ENCODE peak calls at places on chromosomes 2 and 18, in ten cellular contexts. W is cardiac fibroblast, E is GM12864, F is left lung, U is foreskin fibroblast, D is fibroblast of mammary gland, K is AG04450, J is pancreas, L is spleen, M is prostate gland. B is an unnamed sample.

GRCh38 chr2:69222984-69223658 is 163.9 kb downstream of the GFPT1 start:
- DNase-seq in W (peak), E (no peak), F (no peak), U (peak), D (peak), K (no peak), J (peak), L (no peak), M (no peak), B (no peak)

GRCh38 chr2:12918138-12918840 is 201.6 kb downstream of the TRIB2 start:
- DNase-seq in W (peak), E (no peak), F (no peak), U (no peak), D (peak), K (no peak), J (no peak), L (no peak), M (no peak), B (no peak)

GRCh38 chr18:40159141-40160017 is 1795.7 kb upstream of the PIK3C3 start:
- DNase-seq in W (peak), E (no peak), F (no peak), U (peak), D (peak), K (no peak), J (no peak), L (no peak), M (no peak), B (peak)

GRCh38 chr2:26767129-26767528 is 3.0 kb downstream of the SLC35F6 start:
- DNase-seq in W (no peak), E (no peak), F (no peak), U (no peak), D (no peak), K (no peak), J (no peak), L (no peak), M (no peak), B (no peak)

GRCh38 chr2:70789304-70790078 is 952 bp downstream of the FIGLA start:
- DNase-seq in W (peak), E (no peak), F (peak), U (peak), D (peak), K (no peak), J (peak), L (peak), M (peak), B (peak)

GRCh38 chr2:146837857-146838256 is 1007.0 kb upstream of the ACVR2A start:
- DNase-seq in W (no peak), E (no peak), F (no peak), U (no peak), D (peak), K (no peak), J (no peak), L (no peak), M (no peak), B (no peak)

GRCh38 chr18:24632158-24632988 is 171.9 kb downstream of the HRH4 start:
- DNase-seq in W (no peak), E (no peak), F (no peak), U (no peak), D (no peak), K (no peak), J (no peak), L (no peak), M (no peak), B (no peak)

GRCh38 chr2:69113627-69114026 is 100.6 kb downstream of the ANTXR1 start:
- DNase-seq in W (peak), E (no peak), F (no peak), U (peak), D (no peak), K (no peak), J (no peak), L (no peak), M (no peak), B (no peak)

GRCh38 chr2:15832849-15833680 is 107.3 kb upstream of the MYCN start:
- DNase-seq in W (no peak), E (no peak), F (no peak), U (no peak), D (no peak), K (no peak), J (no peak), L (no peak), M (no peak), B (no peak)

GRCh38 chr2:64777841-64778240 is 124.1 kb upstream of the SERTAD2 start:
- DNase-seq in W (no peak), E (no peak), F (no peak), U (no peak), D (no peak), K (no peak), J (no peak), L (no peak), M (no peak), B (no peak)

GRCh38 chr2:201218780-201219179 is 35.8 kb downstream of the CASP10 start:
- DNase-seq in W (peak), E (no peak), F (no peak), U (no peak), D (peak), K (no peak), J (no peak), L (no peak), M (no peak), B (no peak)

GRCh38 chr18:2981212-2981728 is 31.7 kb downstream of the LPIN2 start:
- DNase-seq in W (peak), E (no peak), F (no peak), U (peak), D (peak), K (peak), J (no peak), L (no peak), M (no peak), B (peak)

GRCh38 chr2:41948397-41948763 is 99.4 kb upstream of the PKDCC start:
- DNase-seq in W (no peak), E (no peak), F (no peak), U (no peak), D (no peak), K (no peak), J (no peak), L (no peak), M (no peak), B (no peak)

GRCh38 chr18:61742555-61743429 is 150.0 kb downstream of the RNF152 start:
- DNase-seq in W (peak), E (no peak), F (no peak), U (no peak), D (peak), K (no peak), J (no peak), L (no peak), M (no peak), B (no peak)

GRCh38 chr2:121088251-121089004 is 196.6 kb downstream of the TFCP2L1 start:
- DNase-seq in W (peak), E (no peak), F (no peak), U (no peak), D (peak), K (no peak), J (no peak), L (no peak), M (no peak), B (no peak)

GRCh38 chr2:47891369-47892337 is 14.6 kb downstream of the FBXO11 start:
- DNase-seq in W (peak), E (no peak), F (no peak), U (no peak), D (peak), K (peak), J (no peak), L (no peak), M (no peak), B (no peak)

GRCh38 chr2:154446324-154446723 is 252.2 kb upstream of the KCNJ3 start:
- DNase-seq in W (no peak), E (no peak), F (no peak), U (no peak), D (no peak), K (no peak), J (no peak), L (no peak), M (no peak), B (no peak)

GRCh38 chr18:42028232-42028832 is 73.3 kb downstream of the PIK3C3 start:
- DNase-seq in W (peak), E (no peak), F (no peak), U (peak), D (peak), K (no peak), J (no peak), L (no peak), M (no peak), B (peak)

GRCh38 chr2:134189009-134189717 is 64.7 kb upstream of the MGAT5 start:
- DNase-seq in W (peak), E (no peak), F (no peak), U (peak), D (peak), K (peak), J (peak), L (no peak), M (no peak), B (no peak)

GRCh38 chr18:77137851-77138250 is 5.3 kb upstream of the MBP start:
- DNase-seq in W (no peak), E (no peak), F (no peak), U (no peak), D (no peak), K (no peak), J (no peak), L (no peak), M (no peak), B (no peak)

GRCh38 chr2:226190479-226191252 is 609.0 kb downstream of the IRS1 start:
- DNase-seq in W (no peak), E (no peak), F (no peak), U (no peak), D (peak), K (no peak), J (no peak), L (no peak), M (no peak), B (no peak)

GRCh38 chr2:6053711-6054393 is 361.7 kb downstream of the SOX11 start:
- DNase-seq in W (no peak), E (no peak), F (no peak), U (no peak), D (no peak), K (no peak), J (no peak), L (no peak), M (no peak), B (no peak)

GRCh38 chr18:47284691-47285370 is 33.4 kb upstream of the SKOR2 start:
- DNase-seq in W (no peak), E (no peak), F (no peak), U (no peak), D (no peak), K (no peak), J (no peak), L (no peak), M (no peak), B (peak)

GRCh38 chr2:133986076-133986837 is 267.6 kb upstream of the MGAT5 start:
- DNase-seq in W (peak), E (no peak), F (no peak), U (peak), D (peak), K (no peak), J (no peak), L (no peak), M (no peak), B (no peak)

GRCh38 chr2:111706481-111707001 is 177.5 kb downstream of the ANAPC1 start:
- DNase-seq in W (no peak), E (no peak), F (no peak), U (no peak), D (no peak), K (no peak), J (no peak), L (no peak), M (no peak), B (peak)

GRCh38 chr18:34956663-34957062 is 84.5 kb upstream of the MAPRE2 start:
- DNase-seq in W (no peak), E (no peak), F (no peak), U (no peak), D (peak), K (peak), J (no peak), L (no peak), M (no peak), B (no peak)

GRCh38 chr2:173997269-173997668 is 32.1 kb upstream of the SP3 start:
- DNase-seq in W (peak), E (peak), F (peak), U (peak), D (peak), K (no peak), J (no peak), L (peak), M (peak), B (peak)

GRCh38 chr2:57180042-57180567 is 866.5 kb upstream of the VRK2 start:
- DNase-seq in W (peak), E (no peak), F (no peak), U (peak), D (peak), K (no peak), J (no peak), L (no peak), M (no peak), B (no peak)

GRCh38 chr2:139828011-139828410 is 1047.8 kb upstream of the NXPH2 start:
- DNase-seq in W (no peak), E (no peak), F (no peak), U (no peak), D (no peak), K (no peak), J (no peak), L (no peak), M (no peak), B (no peak)

GRCh38 chr2:223945755-223946154 is 620 bp upstream of the WDFY1 start:
- DNase-seq in W (no peak), E (no peak), F (no peak), U (no peak), D (no peak), K (no peak), J (no peak), L (no peak), M (no peak), B (no peak)

GRCh38 chr2:108128226-108128786 is 111.5 kb upstream of the SULT1C3 start:
- DNase-seq in W (no peak), E (no peak), F (no peak), U (no peak), D (no peak), K (no peak), J (no peak), L (no peak), M (no peak), B (no peak)

GRCh38 chr18:46174317-46175039 is 70.3 kb downstream of the HAUS1 start:
- DNase-seq in W (peak), E (no peak), F (peak), U (peak), D (peak), K (no peak), J (peak), L (no peak), M (peak), B (peak)

GRCh38 chr2:102439065-102439695 is 16.2 kb downstream of the IL18RAP start:
- DNase-seq in W (peak), E (no peak), F (no peak), U (peak), D (peak), K (peak), J (no peak), L (no peak), M (no peak), B (no peak)

GRCh38 chr2:55063713-55064323 is 13.6 kb upstream of the RTN4 start:
- DNase-seq in W (no peak), E (no peak), F (no peak), U (no peak), D (no peak), K (no peak), J (no peak), L (no peak), M (no peak), B (peak)

GRCh38 chr2:32946314-32947075 is at the start of gene LTBP1:
- DNase-seq in W (peak), E (no peak), F (peak), U (peak), D (peak), K (no peak), J (peak), L (peak), M (peak), B (peak)

GRCh38 chr2:17747684-17748452 is 5.7 kb downstream of the SMC6 start:
- DNase-seq in W (peak), E (no peak), F (no peak), U (no peak), D (peak), K (no peak), J (no peak), L (no peak), M (no peak), B (no peak)

GRCh38 chr2:75640621-75641121 is 5.9 kb upstream of the MRPL19 start:
- DNase-seq in W (peak), E (no peak), F (peak), U (peak), D (peak), K (peak), J (peak), L (peak), M (peak), B (peak)

GRCh38 chr2:190698895-190699294 is 50.0 kb downstream of the NAB1 start:
- DNase-seq in W (peak), E (no peak), F (no peak), U (no peak), D (no peak), K (no peak), J (no peak), L (no peak), M (no peak), B (no peak)
- TF ChIP-seq CTCF in W (peak), E (no peak), F (no peak), U (peak), D (peak), K (peak), J (no peak), L (no peak), M (no peak), B (no peak)

GRCh38 chr2:197673142-197673541 is 2.2 kb downstream of the RFTN2 start:
- DNase-seq in W (no peak), E (no peak), F (no peak), U (no peak), D (no peak), K (no peak), J (no peak), L (no peak), M (no peak), B (no peak)
- H3K4me3 ChIP-seq in W (no peak), E (no peak), F (peak), U (peak), D (no peak), K (peak), J (no peak), L (no peak), M (no peak), B (no peak)

GRCh38 chr2:72888438-72889202 is 1.4 kb downstream of the SPR start:
- DNase-seq in W (no peak), E (no peak), F (no peak), U (no peak), D (no peak), K (no peak), J (no peak), L (no peak), M (no peak), B (no peak)

GRCh38 chr2:72887836-72888437 is 729 bp downstream of the SPR start:
- DNase-seq in W (peak), E (no peak), F (peak), U (peak), D (peak), K (peak), J (peak), L (peak), M (peak), B (peak)

GRCh38 chr2:72886505-72887031 is 640 bp upstream of the SPR start:
- DNase-seq in W (no peak), E (no peak), F (no peak), U (no peak), D (no peak), K (no peak), J (no peak), L (no peak), M (no peak), B (no peak)

GRCh38 chr2:72889991-72890390 is 2.8 kb downstream of the SPR start:
- DNase-seq in W (no peak), E (no peak), F (no peak), U (no peak), D (no peak), K (no peak), J (no peak), L (no peak), M (no peak), B (no peak)

GRCh38 chr2:72887032-72887835 is at the start of gene SPR:
- DNase-seq in W (peak), E (no peak), F (peak), U (peak), D (peak), K (no peak), J (peak), L (peak), M (peak), B (peak)
- TF ChIP-seq CTCF in W (no peak), E (no peak), F (no peak), U (no peak), D (no peak), K (peak), J (no peak), L (no peak), M (peak), B (peak)

DNA sequence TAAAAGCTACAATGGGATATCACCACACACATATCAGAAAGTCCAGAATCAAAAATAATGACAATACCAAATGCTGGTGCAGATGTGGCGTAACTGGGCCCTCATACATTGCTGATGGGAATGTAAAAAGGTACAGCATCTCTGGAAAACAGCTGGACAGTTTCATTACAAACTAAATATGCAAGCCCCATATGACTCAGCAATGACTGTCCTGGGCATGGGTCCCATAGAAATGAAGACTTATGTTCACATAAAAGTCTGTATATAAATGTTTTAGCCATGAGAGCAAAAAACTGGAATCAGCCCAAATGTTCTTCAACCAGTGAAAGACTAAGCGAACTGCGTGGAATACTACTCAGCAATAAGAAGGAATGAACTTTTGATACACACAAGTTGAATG is 56.7 kb downstream of the ALPK2 start:
- DNase-seq in W (peak), E (no peak), F (no peak), U (peak), D (peak), K (peak), J (no peak), L (no peak), M (no peak), B (peak)
- H3K4me3 ChIP-seq in W (no peak), E (no peak), F (no peak), U (no peak), D (no peak), K (no peak), J (no peak), L (no peak), M (no peak), B (no peak)

DNA sequence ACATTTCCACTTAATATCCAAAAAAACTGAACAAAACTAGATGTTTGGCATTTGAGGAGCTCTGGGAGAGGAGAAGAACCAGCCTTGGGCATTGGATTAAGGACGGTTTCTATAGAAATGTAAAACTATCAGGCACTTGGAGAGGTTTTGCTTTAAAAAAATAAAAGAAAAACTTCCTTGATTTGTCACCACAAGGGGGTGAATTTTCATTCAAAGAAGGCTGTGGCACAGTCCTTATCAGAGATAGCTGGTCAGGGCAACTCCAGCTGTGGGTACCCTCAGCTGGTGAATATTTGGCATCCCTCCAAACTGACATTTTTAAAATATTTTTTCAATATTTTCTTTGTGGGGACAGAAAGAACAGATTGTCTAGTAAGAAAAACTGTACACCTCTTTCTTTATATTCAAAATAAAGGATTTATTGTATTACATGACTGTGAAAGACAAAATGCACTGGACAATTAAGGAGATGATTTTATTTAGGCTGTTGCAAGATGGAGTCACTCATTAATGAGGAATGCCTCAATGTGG is 46.1 kb upstream of the TBC1D8 start:
- DNase-seq in W (peak), E (no peak), F (no peak), U (no peak), D (peak), K (no peak), J (no peak), L (no peak), M (no peak), B (no peak)
- TF ChIP-seq CTCF in W (peak), E (no peak), F (no peak), U (no peak), D (peak), K (no peak), J (peak), L (no peak), M (no peak), B (no peak)